ENCODE peak calls at places on chromosomes 11 and 22, in ten cellular contexts. T is astrocyte of the spinal cord, Z is GM20000, W is mesothelial cell of epicardium, H is neural crest cell, Y is A549, K is RWPE1, R is right atrium auricular region, O is thoracic aorta, M is keratinocyte. C is an unnamed sample.

GRCh38 chr22:35274154-35274871 is 17.0 kb downstream of the HMGXB4 start:
- DNase-seq in T (no peak), Z (no peak), W (no peak), H (no peak), Y (no peak), K (no peak), R (no peak), O (no peak), M (no peak), C (no peak)

GRCh38 chr11:115251126-115251525 is 253.1 kb downstream of the CADM1 start:
- DNase-seq in T (no peak), Z (no peak), W (no peak), H (no peak), Y (no peak), K (no peak), R (no peak), O (no peak), M (no peak), C (no peak)

GRCh38 chr11:121212696-121213567 is 79.6 kb upstream of the SC5D start:
- DNase-seq in T (no peak), Z (no peak), W (no peak), H (no peak), Y (no peak), K (no peak), R (no peak), O (no peak), M (no peak), C (no peak)

GRCh38 chr22:49008682-49009235 is 818.9 kb downstream of the BRD1 start:
- DNase-seq in T (no peak), Z (no peak), W (peak), H (no peak), Y (no peak), K (no peak), R (peak), O (no peak), M (no peak), C (no peak)

GRCh38 chr11:6354651-6355485 is 34.6 kb upstream of the CAVIN3 start:
- DNase-seq in T (no peak), Z (no peak), W (no peak), H (no peak), Y (no peak), K (no peak), R (no peak), O (no peak), M (no peak), C (no peak)

GRCh38 chr22:30694638-30695350 is at the start of gene OSBP2:
- DNase-seq in T (no peak), Z (peak), W (peak), H (peak), Y (peak), K (peak), R (no peak), O (no peak), M (no peak), C (peak)

GRCh38 chr11:125724125-125724524 is 22.0 kb upstream of the PATE1 start:
- DNase-seq in T (no peak), Z (no peak), W (no peak), H (no peak), Y (peak), K (no peak), R (no peak), O (no peak), M (no peak), C (no peak)

GRCh38 chr11:1087279-1087960 is 12.7 kb downstream of the MUC2 start:
- DNase-seq in T (no peak), Z (no peak), W (peak), H (no peak), Y (no peak), K (no peak), R (no peak), O (no peak), M (no peak), C (no peak)

GRCh38 chr22:24592144-24592845 is 578 bp downstream of the LRRC75B start:
- DNase-seq in T (no peak), Z (peak), W (no peak), H (peak), Y (peak), K (peak), R (no peak), O (no peak), M (no peak), C (no peak)

GRCh38 chr11:46560300-46561025 is 33.4 kb downstream of the AMBRA1 start:
- DNase-seq in T (peak), Z (peak), W (no peak), H (no peak), Y (no peak), K (peak), R (no peak), O (no peak), M (no peak), C (peak)

GRCh38 chr11:32421992-32422391 is 13.3 kb downstream of the WT1 start:
- DNase-seq in T (peak), Z (peak), W (no peak), H (no peak), Y (no peak), K (no peak), R (no peak), O (no peak), M (no peak), C (no peak)

GRCh38 chr22:49216579-49216978 is 611.1 kb downstream of the BRD1 start:
- DNase-seq in T (no peak), Z (no peak), W (peak), H (no peak), Y (no peak), K (no peak), R (peak), O (no peak), M (no peak), C (no peak)

GRCh38 chr11:125389339-125390166 is 106.5 kb downstream of the FEZ1 start:
- DNase-seq in T (no peak), Z (no peak), W (no peak), H (no peak), Y (no peak), K (no peak), R (no peak), O (no peak), M (no peak), C (no peak)

GRCh38 chr11:19433367-19433766 is 192.6 kb upstream of the E2F8 start:
- DNase-seq in T (no peak), Z (peak), W (no peak), H (no peak), Y (no peak), K (no peak), R (no peak), O (no peak), M (no peak), C (no peak)

GRCh38 chr11:44471603-44472002 is 93.9 kb upstream of the CD82 start:
- DNase-seq in T (no peak), Z (no peak), W (no peak), H (no peak), Y (no peak), K (no peak), R (no peak), O (no peak), M (no peak), C (no peak)

GRCh38 chr11:44944181-44944852 is 6.4 kb downstream of the TP53I11 start:
- DNase-seq in T (no peak), Z (no peak), W (no peak), H (no peak), Y (no peak), K (no peak), R (no peak), O (no peak), M (no peak), C (no peak)

GRCh38 chr11:116148056-116148455 is 624.7 kb downstream of the BUD13 start:
- DNase-seq in T (no peak), Z (no peak), W (no peak), H (no peak), Y (no peak), K (no peak), R (no peak), O (no peak), M (no peak), C (no peak)

GRCh38 chr11:113023228-113023627 is 62.0 kb downstream of the NCAM1 start:
- DNase-seq in T (peak), Z (no peak), W (no peak), H (no peak), Y (no peak), K (peak), R (no peak), O (no peak), M (no peak), C (no peak)

GRCh38 chr11:115147243-115147807 is 356.9 kb downstream of the CADM1 start:
- DNase-seq in T (no peak), Z (no peak), W (no peak), H (no peak), Y (no peak), K (no peak), R (no peak), O (no peak), M (no peak), C (no peak)

GRCh38 chr22:18095101-18095805 is 15.4 kb upstream of the TUBA8 start:
- DNase-seq in T (peak), Z (no peak), W (no peak), H (no peak), Y (peak), K (no peak), R (no peak), O (no peak), M (no peak), C (no peak)

GRCh38 chr11:130652671-130653335 is 204.4 kb downstream of the ADAMTS15 start:
- DNase-seq in T (peak), Z (no peak), W (no peak), H (no peak), Y (no peak), K (no peak), R (peak), O (no peak), M (no peak), C (no peak)

DNA sequence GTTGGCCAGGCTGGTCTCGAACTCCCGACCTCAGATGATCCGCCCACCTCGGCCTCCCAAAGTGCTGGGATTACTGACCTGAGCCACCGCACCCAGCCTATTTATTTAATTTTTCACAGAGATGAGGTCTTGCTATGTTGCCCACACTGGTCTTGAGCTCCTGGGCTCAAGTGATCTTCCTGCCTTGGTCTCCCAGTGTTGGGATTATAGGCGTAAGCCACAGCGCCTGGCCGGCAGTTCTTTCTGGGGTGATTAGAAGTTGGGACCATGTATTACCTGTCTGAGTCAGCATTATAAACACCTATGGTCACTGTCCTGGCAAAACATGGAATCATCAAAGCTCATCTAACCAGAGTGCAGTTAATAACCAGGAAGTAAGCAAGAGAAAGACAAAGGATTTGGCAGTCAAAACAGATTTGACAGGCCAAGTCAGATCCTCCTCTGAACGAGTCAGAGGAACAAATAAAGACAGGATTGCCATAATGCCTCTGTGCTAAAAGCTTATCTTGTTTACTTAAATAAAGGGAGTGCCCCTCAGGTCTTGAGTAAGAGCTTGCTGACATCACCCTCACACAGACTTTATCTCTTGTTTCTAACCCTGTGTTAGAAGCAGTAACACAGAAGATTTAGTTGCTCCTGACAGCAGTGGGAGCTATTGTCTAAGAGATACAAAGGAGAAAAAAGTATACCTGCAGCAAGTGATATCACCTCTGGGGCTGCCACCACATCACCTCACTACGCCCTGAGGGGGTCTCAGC is 3.7 kb downstream of the SERPIND1 start:
- DNase-seq in T (peak), Z (no peak), W (no peak), H (no peak), Y (peak), K (peak), R (no peak), O (no peak), M (peak), C (no peak)
- TF ChIP-seq CTCF in T (no peak), Z (no peak), W (no peak), H (no peak), Y (peak), K (no peak), R (no peak), O (no peak), M (peak), C (no peak)

GRCh38 chr11:66313321-66314185 is 3.3 kb downstream of the CD248 start:
- DNase-seq in T (no peak), Z (no peak), W (peak), H (no peak), Y (no peak), K (no peak), R (no peak), O (no peak), M (no peak), C (no peak)

GRCh38 chr11:66312549-66313320 is 4.1 kb downstream of the CD248 start:
- DNase-seq in T (peak), Z (peak), W (peak), H (peak), Y (peak), K (peak), R (peak), O (peak), M (peak), C (peak)

GRCh38 chr11:66311965-66312548 is 4.8 kb downstream of the CD248 start:
- DNase-seq in T (peak), Z (peak), W (peak), H (peak), Y (peak), K (peak), R (peak), O (peak), M (peak), C (peak)

GRCh38 chr11:66310324-66310723 is 6.5 kb downstream of the CD248 start:
- DNase-seq in T (no peak), Z (no peak), W (no peak), H (no peak), Y (no peak), K (no peak), R (no peak), O (no peak), M (no peak), C (no peak)

GRCh38 chr11:66311470-66311964 is 5.3 kb downstream of the CD248 start:
- DNase-seq in T (no peak), Z (no peak), W (no peak), H (no peak), Y (no peak), K (no peak), R (no peak), O (no peak), M (no peak), C (no peak)
- TF ChIP-seq CTCF in T (peak), Z (peak), W (peak), H (no peak), Y (no peak), K (peak), R (no peak), O (peak), M (peak), C (peak)

DNA sequence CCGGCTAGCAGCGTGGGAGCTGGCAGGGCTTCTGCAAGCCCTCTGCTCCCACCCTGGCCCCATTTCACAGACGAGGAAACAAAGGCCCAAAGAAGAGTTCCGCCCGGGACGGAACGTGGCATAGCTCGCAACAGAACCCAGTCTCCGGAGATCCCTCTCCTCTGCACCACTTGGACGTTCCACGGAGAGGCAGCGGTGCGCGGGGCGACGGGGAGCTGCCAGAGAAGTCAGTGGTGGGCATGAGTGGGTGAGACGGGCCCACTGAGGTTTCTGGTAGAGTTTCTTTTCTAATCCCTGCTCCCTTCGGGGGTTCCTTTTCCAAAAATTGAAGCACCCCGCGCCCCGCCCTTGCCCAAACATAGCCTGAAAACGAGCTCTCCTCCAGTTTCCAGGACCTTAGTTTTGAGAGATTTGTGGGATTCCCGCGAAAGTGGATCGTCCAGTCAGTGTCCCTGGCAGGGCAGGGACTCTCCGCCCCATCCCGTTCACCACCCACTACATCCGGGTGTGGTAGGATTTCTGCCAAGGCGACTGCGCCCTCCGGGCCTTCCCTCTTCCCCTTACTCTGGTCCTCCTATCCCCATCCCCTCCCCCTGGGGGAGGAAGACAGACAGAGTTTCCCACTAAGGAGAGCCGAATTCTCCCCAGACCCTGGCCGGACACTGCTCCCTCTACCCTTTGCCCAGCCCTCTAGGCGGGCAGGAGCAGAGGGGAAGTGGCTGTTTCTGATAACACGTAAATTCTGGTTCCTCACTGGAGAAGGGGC is 764 bp upstream of the NECTIN1 start:
- DNase-seq in T (no peak), Z (peak), W (no peak), H (no peak), Y (peak), K (peak), R (peak), O (peak), M (no peak), C (peak)
- TF ChIP-seq CTCF in T (no peak), Z (no peak), W (peak), H (peak), Y (peak), K (peak), R (no peak), O (no peak), M (no peak), C (peak)

DNA sequence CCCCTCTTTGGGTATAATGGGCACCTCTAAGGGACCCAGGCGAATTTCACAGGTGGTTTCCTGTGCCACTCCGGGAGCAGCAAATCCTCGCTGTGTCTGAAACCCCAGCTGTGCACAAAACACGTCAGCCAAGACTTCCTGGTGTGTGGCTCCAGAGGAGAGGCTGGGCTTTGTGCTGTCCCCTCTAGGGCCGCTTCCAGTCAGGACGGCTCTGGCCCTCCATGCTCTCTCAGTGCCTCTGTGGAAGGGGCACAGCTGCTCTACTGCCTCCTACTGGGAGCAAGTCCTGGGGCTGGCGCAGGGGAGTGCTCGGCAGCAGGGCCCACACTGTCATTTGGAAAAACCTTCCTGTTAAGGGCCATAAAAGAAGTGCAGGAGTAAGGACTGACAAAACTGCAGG is 23.7 kb upstream of the ARFGAP3 start:
- DNase-seq in T (no peak), Z (no peak), W (no peak), H (no peak), Y (no peak), K (no peak), R (no peak), O (no peak), M (no peak), C (no peak)
- TF ChIP-seq CTCF in T (peak), Z (no peak), W (no peak), H (peak), Y (peak), K (no peak), R (no peak), O (no peak), M (no peak), C (peak)

DNA sequence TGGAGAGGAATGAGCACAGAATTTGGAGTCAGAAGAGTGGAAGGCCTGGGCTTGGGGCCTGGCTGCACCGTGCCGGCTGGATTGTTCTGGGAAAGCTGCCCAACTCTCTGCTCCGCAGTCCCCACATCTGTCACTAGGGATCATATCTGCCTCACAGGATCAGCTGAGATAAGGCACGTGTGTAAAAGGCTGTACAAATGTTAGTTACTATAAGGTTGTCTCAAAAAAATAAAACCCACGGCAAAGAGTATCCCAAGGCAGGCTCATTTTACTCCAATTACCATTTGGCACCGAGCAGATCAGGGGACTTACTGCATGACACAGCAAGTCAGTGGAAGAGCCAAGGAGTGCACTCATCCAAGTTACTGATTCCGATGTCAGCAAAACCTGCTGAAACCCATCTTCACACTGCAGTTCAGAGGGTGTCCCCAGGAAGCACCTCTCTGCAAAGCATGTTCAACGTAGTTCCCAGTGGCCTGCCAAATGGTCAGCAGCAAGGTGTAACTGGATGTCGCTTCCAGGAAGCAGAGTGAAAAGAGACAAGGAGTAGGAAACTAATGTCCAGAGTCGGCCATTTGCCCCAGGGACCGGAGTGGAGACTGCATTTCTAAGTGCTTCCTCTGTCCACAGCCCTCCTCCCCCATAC is 18.1 kb upstream of the MRTFA start:
- DNase-seq in T (peak), Z (no peak), W (peak), H (no peak), Y (peak), K (peak), R (peak), O (no peak), M (no peak), C (no peak)
- TF ChIP-seq CTCF in T (peak), Z (no peak), W (no peak), H (peak), Y (no peak), K (peak), R (no peak), O (peak), M (peak), C (no peak)

DNA sequence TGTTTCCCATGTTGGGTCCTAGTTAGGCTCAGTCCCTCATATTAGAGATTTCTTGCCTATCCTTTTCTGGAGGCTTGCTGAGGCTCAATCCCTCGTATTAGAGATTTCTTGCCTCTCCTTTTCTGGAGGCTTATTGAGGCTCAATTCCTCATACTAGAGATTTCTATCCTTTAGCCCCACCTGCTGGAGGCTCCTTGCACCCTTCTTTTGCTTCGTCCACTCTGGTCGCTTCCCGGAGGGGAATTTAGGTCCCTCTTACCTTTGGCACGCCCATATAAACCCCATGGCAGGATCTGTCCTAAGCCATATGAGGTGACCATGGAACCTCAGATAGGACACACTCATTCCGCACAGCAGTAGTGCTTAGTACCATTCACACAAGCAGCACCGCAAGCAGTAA is 15.9 kb downstream of the CYP2D6 start:
- DNase-seq in T (no peak), Z (no peak), W (no peak), H (peak), Y (peak), K (no peak), R (no peak), O (no peak), M (no peak), C (no peak)
- TF ChIP-seq CTCF in T (peak), Z (no peak), W (no peak), H (peak), Y (peak), K (no peak), R (no peak), O (no peak), M (peak), C (no peak)

C was measured in GM13977.